ENCODE peak calls at places on chromosomes 7 and 10, in eight cellular contexts. A is iPS-NIHi11; B is nucleus accumbens; S is NCI-H1092; C is stimulated activated CD8-positive, alpha-beta memory T cell treated with anti-CD3 and anti-CD28 coated beads, Interleukin-4, amount 100 ng/mL, for 4 hours; U is stimulated activated naive CD4-positive, alpha-beta T cell; I is posterior vena cava; E is HFFc6. T is an unnamed sample.

GRCh38 chr7:44177570-44178131 is 11.6 kb downstream of the GCK start:
- DNase-seq in C (no peak), A (peak), U (no peak), B (peak), E (no peak), I (no peak), S (peak), T (no peak)

GRCh38 chr7:110804501-110804900 is 286.4 kb upstream of the LRRN3 start:
- DNase-seq in E (no peak), S (no peak), C (no peak), I (no peak), U (no peak), A (peak), B (no peak), T (no peak)

GRCh38 chr7:80830584-80831319 is 88.1 kb downstream of the SEMA3C start:
- DNase-seq in U (no peak), E (no peak), I (no peak), C (no peak), S (no peak), B (no peak), A (no peak), T (no peak)

GRCh38 chr7:55048221-55048859 is 29.5 kb downstream of the EGFR start:
- DNase-seq in E (no peak), I (no peak), U (no peak), B (no peak), S (peak), A (no peak), C (no peak), T (no peak)

GRCh38 chr10:28429573-28430216 is 103.2 kb upstream of the WAC start:
- DNase-seq in E (peak), S (no peak), C (no peak), A (no peak), B (no peak), U (no peak), I (no peak), T (no peak)

GRCh38 chr7:45689797-45690761 is 115.9 kb downstream of the ADCY1 start:
- DNase-seq in E (no peak), A (peak), U (no peak), I (peak), C (no peak), S (no peak), B (no peak), T (no peak)

GRCh38 chr7:121525155-121525819 is 129.2 kb upstream of the FAM3C start:
- DNase-seq in I (no peak), S (no peak), B (no peak), U (no peak), A (no peak), E (no peak), C (no peak), T (no peak)

GRCh38 chr10:43959364-43959763 is 310.7 kb upstream of the ZNF32 start:
- DNase-seq in E (no peak), S (no peak), A (no peak), I (peak), C (no peak), B (no peak), U (no peak), T (no peak)

GRCh38 chr7:4951903-4952636 is 6.9 kb downstream of the MMD2 start:
- DNase-seq in E (peak), I (no peak), U (no peak), C (no peak), B (no peak), A (peak), S (no peak), T (no peak)

GRCh38 chr7:157704365-157704764 is 367.6 kb downstream of the DNAJB6 start:
- DNase-seq in C (no peak), E (no peak), I (peak), A (no peak), S (no peak), B (no peak), U (no peak), T (no peak)

GRCh38 chr7:66974986-66975590 is 20.3 kb downstream of the SBDS start:
- DNase-seq in U (no peak), E (no peak), B (no peak), S (no peak), C (no peak), I (peak), A (peak), T (no peak)

GRCh38 chr7:30924624-30925023 is 13.0 kb downstream of the AQP1 start:
- DNase-seq in U (no peak), I (no peak), C (no peak), S (no peak), A (peak), E (no peak), B (no peak), T (peak)

GRCh38 chr7:156475179-156475578 is 165.4 kb upstream of the RNF32 start:
- DNase-seq in E (no peak), S (no peak), I (peak), C (no peak), A (no peak), U (no peak), B (no peak), T (no peak)

GRCh38 chr10:120634629-120635028 is 177.6 kb downstream of the PLPP4 start:
- DNase-seq in U (no peak), I (no peak), E (no peak), S (no peak), C (no peak), A (peak), B (no peak), T (no peak)

GRCh38 chr10:96395931-96396877 is 37.4 kb upstream of the OPALIN start:
- DNase-seq in I (peak), S (no peak), A (peak), E (peak), C (peak), U (peak), B (no peak), T (peak)

GRCh38 chr7:69757990-69758430 is 159.7 kb downstream of the AUTS2 start:
- DNase-seq in U (no peak), B (no peak), A (no peak), I (no peak), C (no peak), E (no peak), S (no peak), T (no peak)

GRCh38 chr7:139602143-139602722 is 78.7 kb downstream of the CLEC2L start:
- DNase-seq in U (no peak), E (peak), C (no peak), A (peak), I (no peak), B (no peak), S (peak), T (peak)

GRCh38 chr10:84156768-84157167 is 16.8 kb upstream of the GPR15LG start:
- DNase-seq in S (no peak), U (no peak), C (peak), I (no peak), A (no peak), E (no peak), B (no peak), T (no peak)

GRCh38 chr7:134355925-134356324 is 39.2 kb upstream of the SLC35B4 start:
- DNase-seq in S (no peak), E (no peak), I (no peak), A (no peak), B (no peak), U (no peak), C (no peak), T (no peak)

GRCh38 chr10:19791032-19791431 is 25.2 kb upstream of the PLXDC2 start:
- DNase-seq in S (no peak), E (no peak), A (no peak), U (no peak), B (no peak), I (no peak), C (no peak), T (no peak)

GRCh38 chr10:88705951-88706350 is at the start of gene LIPK:
- DNase-seq in U (no peak), A (no peak), E (no peak), C (no peak), I (no peak), S (no peak), B (no peak), T (no peak)

GRCh38 chr7:50595538-50596102 is 30.4 kb upstream of the DDC start:
- DNase-seq in B (no peak), I (no peak), S (peak), A (peak), U (no peak), E (peak), C (no peak), T (peak)

GRCh38 chr7:120278773-120279172 is 5.8 kb downstream of the KCND2 start:
- DNase-seq in U (no peak), E (no peak), C (no peak), B (no peak), S (no peak), A (no peak), I (no peak), T (no peak)

GRCh38 chr10:673492-673891 is 16.0 kb downstream of the DIP2C start:
- DNase-seq in U (no peak), I (no peak), A (no peak), C (no peak), E (no peak), S (no peak), B (no peak), T (no peak)

GRCh38 chr10:121792198-121792597 is 135.6 kb downstream of the ATE1 start:
- DNase-seq in I (no peak), U (no peak), S (no peak), B (no peak), E (no peak), A (no peak), C (no peak), T (no peak)

GRCh38 chr7:39606352-39606751 is 17.0 kb upstream of the RALA start:
- DNase-seq in C (no peak), U (no peak), E (no peak), B (no peak), A (no peak), S (no peak), I (no peak), T (no peak)

GRCh38 chr7:1087952-1088920 is at the start of gene GPER1:
- DNase-seq in U (no peak), I (no peak), A (peak), B (no peak), E (peak), C (no peak), S (no peak), T (peak)

GRCh38 chr7:33744293-33744692 is 161.0 kb upstream of the BMPER start:
- DNase-seq in A (peak), S (peak), B (no peak), I (no peak), U (no peak), C (no peak), E (no peak), T (no peak)

GRCh38 chr10:77877461-77878344 is 48.9 kb downstream of the DLG5 start:
- DNase-seq in I (no peak), B (no peak), S (no peak), E (peak), U (no peak), C (peak), A (peak), T (peak)

GRCh38 chr10:2081501-2081900 is 344.2 kb upstream of the ADARB2 start:
- DNase-seq in U (no peak), C (no peak), A (peak), B (no peak), S (no peak), E (no peak), I (no peak), T (no peak)

GRCh38 chr7:4436361-4436899 is 245.7 kb upstream of the FOXK1 start:
- DNase-seq in B (no peak), U (no peak), I (no peak), A (no peak), S (no peak), E (no peak), C (no peak), T (no peak)

GRCh38 chr10:72007246-72007892 is 43.2 kb downstream of the CHST3 start:
- DNase-seq in B (no peak), S (no peak), E (no peak), A (no peak), U (no peak), C (no peak), I (peak), T (no peak)

T was measured in hepatic stellate cell.